ENCODE peak calls at places on chromosomes 16 and 17, in ten cellular contexts. W, H, O, K, E, I, G, B, F and Q are unnamed samples.

GRCh38 chr16:46908540-46909372 is 24.6 kb downstream of the GPT2 start:
- DNase-seq in B (peak), I (peak), W (no peak), G (peak), E (peak), K (no peak), F (peak), O (peak), H (no peak), Q (peak)

GRCh38 chr17:2547176-2547575 is 35.5 kb upstream of the METTL16 start:
- DNase-seq in F (no peak), E (peak), H (no peak), B (no peak), W (no peak), O (no peak), K (no peak), I (no peak), G (peak), Q (no peak)

GRCh38 chr17:66724581-66725341 is 110.2 kb upstream of the CACNG5 start:
- DNase-seq in H (peak), O (no peak), W (no peak), K (no peak), I (no peak), B (peak), G (peak), E (peak), F (no peak), Q (no peak)

GRCh38 chr17:77474292-77474988 is 333.7 kb downstream of the SEC14L1 start:
- DNase-seq in K (no peak), E (no peak), O (no peak), F (no peak), B (no peak), H (no peak), W (no peak), G (no peak), I (no peak), Q (no peak)

GRCh38 chr17:50375858-50376538 is 3.0 kb downstream of the EME1 start:
- DNase-seq in H (no peak), B (no peak), K (no peak), G (no peak), I (no peak), O (no peak), F (no peak), W (no peak), E (no peak), Q (no peak)

GRCh38 chr16:26756633-26757032 is 310.1 kb upstream of the C16orf82 start:
- DNase-seq in I (no peak), F (no peak), H (no peak), E (no peak), K (no peak), G (no peak), W (no peak), O (no peak), B (no peak), Q (no peak)

GRCh38 chr16:65318138-65318537 is 196.3 kb upstream of the CDH11 start:
- DNase-seq in B (no peak), O (no peak), K (no peak), E (no peak), I (peak), F (peak), W (no peak), H (no peak), G (no peak), Q (no peak)

GRCh38 chr17:28230011-28230410 is 89.0 kb upstream of the TMEM97 start:
- DNase-seq in O (no peak), B (no peak), G (no peak), K (no peak), W (peak), I (peak), F (no peak), E (no peak), H (no peak), Q (no peak)

GRCh38 chr17:81049973-81050551 is 15.1 kb downstream of the BAIAP2 start:
- DNase-seq in E (peak), I (no peak), W (peak), O (no peak), F (no peak), B (peak), G (no peak), K (peak), H (peak), Q (no peak)

GRCh38 chr17:11747441-11747840 is 149.2 kb downstream of the DNAH9 start:
- DNase-seq in K (no peak), I (no peak), F (no peak), H (no peak), B (no peak), O (no peak), G (no peak), W (no peak), E (no peak), Q (no peak)

GRCh38 chr17:8889458-8890210 is 22.2 kb upstream of the PIK3R6 start:
- DNase-seq in W (no peak), H (no peak), E (no peak), G (no peak), I (peak), F (no peak), O (peak), B (no peak), K (no peak), Q (no peak)

GRCh38 chr17:34318474-34318873 is 761 bp upstream of the CCL8 start:
- DNase-seq in E (peak), O (peak), W (peak), F (peak), G (peak), H (no peak), I (peak), K (no peak), B (no peak), Q (peak)

GRCh38 chr17:9146064-9146463 is 124.8 kb downstream of the NTN1 start:
- DNase-seq in K (no peak), E (no peak), F (no peak), I (no peak), G (no peak), W (no peak), B (no peak), H (no peak), O (no peak), Q (no peak)

GRCh38 chr16:53509906-53510703 is 7.1 kb upstream of the AKTIP start:
- DNase-seq in G (peak), H (peak), I (peak), W (peak), B (peak), K (no peak), O (peak), E (peak), F (peak), Q (no peak)

GRCh38 chr16:81535679-81536360 is 91.2 kb downstream of the CMIP start:
- DNase-seq in I (no peak), K (no peak), O (no peak), B (no peak), E (no peak), W (no peak), G (no peak), F (no peak), H (no peak), Q (no peak)

GRCh38 chr16:55271945-55272513 is 52.0 kb upstream of the IRX6 start:
- DNase-seq in I (no peak), H (no peak), E (no peak), B (no peak), O (no peak), K (no peak), W (no peak), F (no peak), G (no peak), Q (no peak)

GRCh38 chr16:58299757-58300349 is 5.0 kb upstream of the PRSS54 start:
- DNase-seq in B (no peak), O (peak), K (no peak), I (peak), H (no peak), F (peak), G (peak), W (no peak), E (peak), Q (peak)

GRCh38 chr17:28524476-28525415 is 18.6 kb downstream of the FOXN1 start:
- DNase-seq in F (no peak), I (no peak), B (peak), E (peak), G (peak), K (no peak), W (peak), O (no peak), H (no peak), Q (no peak)

GRCh38 chr17:38750312-38751121 is 2.0 kb upstream of the PSMB3 start:
- DNase-seq in B (no peak), I (peak), G (no peak), O (no peak), W (no peak), F (peak), K (no peak), H (no peak), E (peak), Q (no peak)

GRCh38 chr17:58601976-58602375 is 87.5 kb upstream of the MTMR4 start:
- DNase-seq in H (no peak), B (no peak), I (no peak), G (no peak), F (no peak), E (no peak), O (no peak), W (no peak), K (no peak), Q (no peak)

GRCh38 chr17:47712330-47713023 is 18.5 kb downstream of the TBKBP1 start:
- DNase-seq in H (no peak), I (no peak), E (no peak), K (no peak), F (no peak), G (no peak), W (no peak), B (no peak), O (no peak), Q (no peak)

GRCh38 chr16:53844796-53845195 is 140.8 kb downstream of the FTO start:
- DNase-seq in E (no peak), W (no peak), G (no peak), B (no peak), K (no peak), H (no peak), O (no peak), I (no peak), F (no peak), Q (peak)

GRCh38 chr16:72282338-72282737 is 110.4 kb upstream of the PMFBP1 start:
- DNase-seq in I (no peak), W (no peak), E (no peak), F (no peak), G (no peak), H (no peak), B (no peak), K (no peak), O (no peak), Q (no peak)

GRCh38 chr17:41724476-41725030 is 9.9 kb downstream of the HAP1 start:
- DNase-seq in F (no peak), E (no peak), W (no peak), K (no peak), H (no peak), O (peak), G (no peak), I (no peak), B (no peak), Q (no peak)

GRCh38 chr16:68061396-68061795 is 23.8 kb upstream of the NFATC3 start:
- DNase-seq in E (no peak), B (no peak), G (no peak), W (no peak), F (no peak), I (no peak), K (no peak), O (no peak), H (no peak), Q (no peak)

GRCh38 chr17:57762375-57762916 is 17.3 kb upstream of the CCDC182 start:
- DNase-seq in B (no peak), I (peak), K (no peak), W (no peak), G (no peak), E (no peak), F (peak), O (no peak), H (no peak), Q (no peak)

GRCh38 chr17:46837521-46837920 is 13.9 kb upstream of the WNT9B start:
- DNase-seq in H (no peak), G (no peak), E (no peak), W (no peak), O (no peak), K (no peak), I (peak), F (no peak), B (no peak), Q (no peak)

GRCh38 chr17:6713918-6714271 is 726 bp upstream of the SLC13A5 start:
- DNase-seq in W (no peak), F (peak), K (no peak), E (no peak), I (no peak), O (no peak), H (no peak), G (no peak), B (no peak), Q (no peak)
- H3K4me3 ChIP-seq in W (peak), F (peak), K (no peak), E (peak), I (peak), O (peak), H (peak), G (peak), B (peak), Q (no peak)

DNA sequence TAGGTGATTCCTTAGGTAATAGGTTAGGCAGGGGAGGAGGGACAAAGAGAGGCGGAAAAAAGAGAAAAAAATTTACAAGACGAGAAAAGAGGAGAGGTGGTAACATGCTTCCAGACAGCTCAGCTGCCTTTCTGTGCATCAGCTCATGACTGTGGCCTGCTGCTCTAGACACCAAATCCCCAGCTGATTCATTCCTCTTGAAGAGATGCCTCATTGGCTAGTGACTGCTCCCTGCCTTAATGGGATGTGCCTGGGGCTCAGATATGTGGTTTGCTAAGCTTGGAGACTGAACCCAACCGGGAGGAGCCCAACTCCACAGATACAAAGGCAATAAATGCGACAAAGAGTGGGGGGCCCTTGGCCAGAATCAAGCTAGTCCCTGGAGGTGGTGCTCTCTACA is 105.9 kb upstream of the FAM20A start:
- DNase-seq in B (no peak), O (no peak), E (no peak), F (peak), W (no peak), I (no peak), H (no peak), K (no peak), G (peak), Q (no peak)
- H3K4me3 ChIP-seq in B (no peak), O (no peak), E (no peak), F (no peak), W (no peak), I (no peak), H (no peak), K (no peak), G (no peak), Q (no peak)

DNA sequence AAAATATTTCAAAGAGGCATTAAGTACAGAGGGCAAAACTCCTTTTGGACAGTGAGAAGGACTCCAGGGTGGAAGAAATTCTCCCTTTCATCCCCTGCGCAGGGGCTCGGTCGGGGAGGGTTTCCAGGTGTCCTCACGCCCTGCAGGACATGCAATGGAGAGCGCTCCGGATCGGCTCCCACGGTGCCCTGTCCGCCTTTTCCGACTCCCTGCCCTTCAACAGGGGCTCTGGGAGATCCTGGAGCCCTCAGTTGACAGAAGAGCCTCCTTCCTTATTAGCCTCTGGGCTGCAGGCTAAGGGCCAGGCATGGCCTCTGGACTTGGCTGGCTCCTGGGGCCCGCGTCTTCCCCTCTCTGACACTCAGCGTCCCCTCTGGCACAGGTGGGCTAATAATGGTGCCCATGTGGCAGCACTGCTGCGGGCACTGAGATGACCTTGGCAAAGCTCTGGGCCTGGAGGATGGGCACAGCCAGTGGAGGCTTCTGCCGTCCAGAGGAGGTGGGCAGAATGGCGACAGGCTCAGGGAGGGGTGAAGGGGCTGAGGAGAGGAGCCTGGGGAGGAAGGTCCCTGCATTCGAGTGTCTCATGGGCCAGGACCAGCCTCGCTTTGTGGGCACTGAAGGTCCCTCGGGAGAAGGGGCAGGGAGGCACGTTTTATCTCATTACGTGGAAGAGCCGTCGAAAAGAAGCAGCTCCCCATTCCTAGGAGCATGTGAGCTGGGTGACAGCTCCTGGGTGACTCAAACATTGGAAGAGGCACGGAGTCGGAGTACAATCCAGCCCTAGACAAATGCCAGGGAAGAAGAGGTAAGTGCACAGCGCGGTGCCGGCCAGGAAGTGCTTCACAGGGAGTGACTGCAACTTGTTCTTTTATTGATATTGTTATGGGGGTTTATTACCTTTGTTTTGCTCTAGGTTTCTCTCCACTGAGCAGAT is 161.7 kb downstream of the IRF8 start:
- DNase-seq in E (no peak), B (no peak), G (no peak), O (no peak), H (no peak), W (no peak), F (no peak), K (no peak), I (peak), Q (no peak)
- H3K4me3 ChIP-seq in E (no peak), B (no peak), G (no peak), O (no peak), H (no peak), W (no peak), F (no peak), K (no peak), I (no peak), Q (no peak)

GRCh38 chr16:3755249-3755648 is 37.9 kb upstream of the TRAP1 start:
- DNase-seq in O (no peak), H (no peak), F (no peak), I (no peak), K (no peak), W (no peak), E (no peak), G (no peak), B (no peak), Q (no peak)
- H3K4me3 ChIP-seq in O (no peak), H (no peak), F (no peak), I (no peak), K (no peak), W (no peak), E (no peak), G (no peak), B (no peak), Q (no peak)

GRCh38 chr16:4968879-4969278 is 10.7 kb downstream of the SEC14L5 start:
- DNase-seq in O (peak), B (no peak), W (no peak), E (no peak), I (no peak), F (peak), G (no peak), K (no peak), H (no peak), Q (no peak)
- H3K4me3 ChIP-seq in O (no peak), B (no peak), W (no peak), E (no peak), I (no peak), F (peak), G (no peak), K (no peak), H (no peak), Q (no peak)

GRCh38 chr17:73952498-73953205 is 250.8 kb upstream of the RPL38 start:
- DNase-seq in K (no peak), I (peak), H (peak), G (no peak), F (peak), O (peak), B (no peak), W (peak), E (peak), Q (no peak)

GRCh38 chr17:73955616-73956015 is 247.9 kb upstream of the RPL38 start:
- DNase-seq in G (no peak), W (no peak), O (peak), I (peak), B (no peak), H (no peak), E (no peak), F (no peak), K (no peak), Q (no peak)

GRCh38 chr17:73952136-73952497 is 251.4 kb upstream of the RPL38 start:
- DNase-seq in I (no peak), B (no peak), F (peak), H (no peak), O (peak), W (no peak), E (no peak), G (no peak), K (no peak), Q (no peak)

GRCh38 chr17:73954981-73955380 is 248.5 kb upstream of the RPL38 start:
- DNase-seq in E (no peak), H (no peak), F (no peak), W (no peak), I (peak), O (peak), G (no peak), B (no peak), K (no peak), Q (no peak)

DNA sequence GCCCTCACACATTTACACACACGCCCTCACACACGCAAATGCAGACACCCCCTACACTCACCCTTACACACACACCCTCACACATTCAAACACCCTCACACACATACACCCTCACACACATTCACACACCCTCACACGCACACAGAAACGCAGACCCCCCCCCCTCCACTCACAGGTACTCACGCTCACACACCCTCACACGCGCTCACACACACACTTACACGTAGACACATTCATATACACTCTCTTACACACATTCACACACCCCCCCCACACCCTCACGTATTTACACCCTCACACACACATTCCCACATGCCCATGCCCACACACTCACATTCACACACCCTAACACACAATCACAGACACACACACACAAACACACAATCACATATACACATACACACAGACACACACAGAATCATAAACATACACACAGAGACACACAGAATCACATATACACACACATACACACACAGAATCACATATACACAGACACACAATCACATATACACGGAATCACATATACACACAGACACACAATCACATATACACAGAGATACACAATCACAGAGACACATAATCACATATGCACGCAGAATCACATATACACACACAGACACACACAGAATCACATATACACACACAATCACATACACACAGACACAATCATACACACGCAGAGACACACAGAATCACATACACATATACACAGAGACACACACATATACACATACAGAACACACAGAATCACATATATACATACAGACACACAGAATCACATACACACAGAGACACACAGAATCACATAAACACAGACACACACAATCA is 250.1 kb upstream of the RPL38 start:
- DNase-seq in O (no peak), G (no peak), K (no peak), E (no peak), I (peak), F (no peak), W (no peak), B (no peak), H (no peak), Q (no peak)
- H3K4me3 ChIP-seq in O (peak), G (no peak), K (no peak), E (peak), I (no peak), F (peak), W (no peak), B (no peak), H (peak), Q (no peak)

GRCh38 chr16:19066988-19067348 is 446 bp upstream of the COQ7 start:
- DNase-seq in G (no peak), B (no peak), W (no peak), O (no peak), F (no peak), E (no peak), I (no peak), H (no peak), K (no peak), Q (no peak)
- H3K4me3 ChIP-seq in G (no peak), B (peak), W (peak), O (no peak), F (peak), E (peak), I (peak), H (peak), K (peak), Q (peak)